ENCODE peak calls at places on chromosome 5, in ten cellular contexts. F is cardiac muscle cell, C is GM23248, M is breast epithelium, L is A673, V is astrocyte, E is H9, I is HAP-1, K is adrenal gland, X is aorta. B is an unnamed sample.

GRCh38 chr5:59620535-59621212 is 272.9 kb downstream of the PDE4D start:
- DNase-seq in F (peak; percentile 67), C (peak; percentile 5), M (no peak), L (no peak), V (peak; percentile 71), E (no peak), I (no peak), K (no peak), X (no peak), B (no peak)

GRCh38 chr5:120479066-120479465 is 15.0 kb downstream of the PRR16 start:
- DNase-seq in F (peak; percentile 4), C (no peak), M (no peak), L (no peak), V (peak; percentile 36), E (no peak), I (peak; percentile 100), K (no peak), X (no peak), B (no peak)

GRCh38 chr5:81789033-81789432 is 38.1 kb upstream of the SSBP2 start:
- DNase-seq in F (peak; percentile 29), C (peak; percentile 39), M (no peak), L (no peak), V (peak; percentile 50), E (no peak), I (no peak), K (no peak), X (no peak), B (no peak)

GRCh38 chr5:122844136-122844915 is 1.1 kb upstream of the SNX24 start:
- DNase-seq in F (peak; percentile 12), C (peak; percentile 33), M (no peak), L (no peak), V (no peak), E (no peak), I (no peak), K (no peak), X (no peak), B (peak; percentile 17)

GRCh38 chr5:59152701-59153245 is 569.9 kb downstream of the RAB3C start:
- DNase-seq in F (no peak), C (no peak), M (no peak), L (no peak), V (no peak), E (no peak), I (no peak), K (no peak), X (no peak), B (no peak)

GRCh38 chr5:141843156-141843927 is 34.9 kb downstream of the PCDH1 start:
- DNase-seq in F (no peak), C (peak; percentile 44), M (peak; percentile 65), L (no peak), V (peak; percentile 22), E (peak; percentile 71), I (no peak), K (no peak), X (no peak), B (no peak)

GRCh38 chr5:109485030-109485429 is 75.3 kb upstream of the PJA2 start:
- DNase-seq in F (peak; percentile 11), C (peak; percentile 11), M (peak; percentile 45), L (peak; percentile 76), V (peak; percentile 12), E (no peak), I (peak; percentile 16), K (peak; percentile 71), X (peak; percentile 74), B (peak; percentile 34)

GRCh38 chr5:147601652-147602051 is 91.8 kb upstream of the DPYSL3 start:
- DNase-seq in F (no peak), C (no peak), M (no peak), L (no peak), V (no peak), E (no peak), I (no peak), K (no peak), X (no peak), B (no peak)

GRCh38 chr5:83718936-83719495 is 1.6 kb downstream of the HAPLN1 start:
- DNase-seq in F (no peak), C (no peak), M (no peak), L (no peak), V (no peak), E (no peak), I (no peak), K (no peak), X (no peak), B (no peak)

GRCh38 chr5:17069995-17070405 is 133.9 kb upstream of the MYO10 start:
- DNase-seq in F (no peak), C (no peak), M (no peak), L (peak; percentile 57), V (peak; percentile 33), E (no peak), I (peak; percentile 37), K (peak; percentile 75), X (no peak), B (no peak)

GRCh38 chr5:177600458-177601018 is 606 bp downstream of the B4GALT7 start:
- DNase-seq in F (peak; percentile 36), C (peak; percentile 68), M (no peak), L (no peak), V (peak; percentile 41), E (no peak), I (no peak), K (peak; percentile 60), X (no peak), B (no peak)

GRCh38 chr5:169084775-169085566 is 216.0 kb downstream of the SLIT3 start:
- DNase-seq in F (no peak), C (no peak), M (no peak), L (no peak), V (no peak), E (no peak), I (peak; percentile 6), K (peak; percentile 48), X (no peak), B (no peak)

GRCh38 chr5:169083394-169084018 is 217.4 kb downstream of the SLIT3 start:
- DNase-seq in F (no peak), C (no peak), M (no peak), L (no peak), V (no peak), E (no peak), I (no peak), K (no peak), X (no peak), B (no peak)

GRCh38 chr5:169080352-169080938 is 220.5 kb downstream of the SLIT3 start:
- DNase-seq in F (no peak), C (no peak), M (no peak), L (no peak), V (no peak), E (no peak), I (no peak), K (no peak), X (no peak), B (no peak)

GRCh38 chr5:169081008-169081724 is 219.8 kb downstream of the SLIT3 start:
- DNase-seq in F (no peak), C (no peak), M (no peak), L (no peak), V (no peak), E (no peak), I (no peak), K (peak; percentile 28), X (no peak), B (no peak)

GRCh38 chr5:169079697-169080096 is 221.2 kb downstream of the SLIT3 start:
- DNase-seq in F (no peak), C (no peak), M (no peak), L (no peak), V (no peak), E (no peak), I (no peak), K (no peak), X (no peak), B (no peak)
- H3K27me3 ChIP-seq in F (no peaks in the 10 kb centered on the region), C (no peaks in the 10 kb centered on the region), M (no peaks in the 10 kb centered on the region), L (peaks cover 13% of the 10 kb centered on the region), V (no peaks in the 10 kb centered on the region), E (no peaks in the 10 kb centered on the region), I (no peaks in the 10 kb centered on the region), K (no peaks in the 10 kb centered on the region), X (no peaks in the 10 kb centered on the region), B (no peaks in the 10 kb centered on the region)

GRCh38 chr5:180682560-180682959 is 33.2 kb upstream of the FLT4 start:
- DNase-seq in F (no peak), C (no peak), M (no peak), L (no peak), V (no peak), E (no peak), I (no peak), K (no peak), X (no peak), B (no peak)

GRCh38 chr5:180683523-180683922 is 34.1 kb upstream of the FLT4 start:
- DNase-seq in F (no peak), C (no peak), M (no peak), L (no peak), V (no peak), E (no peak), I (no peak), K (no peak), X (no peak), B (no peak)

GRCh38 chr5:180689071-180689694 is 39.8 kb upstream of the FLT4 start:
- DNase-seq in F (no peak), C (no peak), M (no peak), L (no peak), V (no peak), E (no peak), I (no peak), K (no peak), X (no peak), B (no peak)

GRCh38 chr5:180688326-180689070 is 39.1 kb upstream of the FLT4 start:
- DNase-seq in F (no peak), C (no peak), M (no peak), L (no peak), V (no peak), E (no peak), I (no peak), K (no peak), X (no peak), B (no peak)

DNA sequence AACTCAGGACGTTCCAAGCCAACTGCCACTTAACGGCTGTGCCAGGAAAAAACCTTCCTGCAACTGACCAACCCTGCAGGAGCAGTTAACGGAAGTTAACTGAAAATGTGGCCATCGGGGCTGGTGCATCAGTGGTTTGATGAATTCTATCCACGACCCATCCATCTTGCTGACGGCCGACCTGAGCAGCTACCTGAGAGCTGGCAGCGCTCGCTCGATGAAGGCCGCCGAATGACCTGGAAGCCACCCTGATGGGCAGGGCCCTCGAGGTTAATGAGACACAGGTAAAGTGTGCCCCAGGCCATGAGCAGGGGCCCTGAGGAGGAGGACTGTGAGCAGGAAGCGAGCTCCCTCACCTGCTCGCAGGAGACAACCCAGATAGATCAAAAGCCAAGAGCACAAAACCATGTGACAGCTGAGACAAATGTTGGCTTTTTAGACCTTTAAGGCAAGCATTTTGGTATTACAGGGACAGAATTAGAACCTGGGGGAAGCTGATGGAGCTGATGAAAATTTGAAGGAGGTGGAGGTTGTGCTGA is 35.3 kb upstream of the FLT4 start:
- DNase-seq in F (no peak), C (no peak), M (no peak), L (no peak), V (no peak), E (no peak), I (no peak), K (no peak), X (no peak), B (no peak)
- H3K27me3 ChIP-seq in F (no peaks in the 10 kb centered on the region), C (peaks cover 46% of the 10 kb centered on the region), M (no peaks in the 10 kb centered on the region), L (peaks cover 20% of the 10 kb centered on the region), V (no peaks in the 10 kb centered on the region), E (no peaks in the 10 kb centered on the region), I (no peaks in the 10 kb centered on the region), K (peaks cover 3% of the 10 kb centered on the region), X (no peaks in the 10 kb centered on the region), B (no peaks in the 10 kb centered on the region)

GRCh38 chr5:173229381-173229959 is 5.5 kb downstream of the NKX2-5 start:
- DNase-seq in F (no peak), C (no peak), M (no peak), L (no peak), V (no peak), E (peak; percentile 31), I (no peak), K (no peak), X (no peak), B (no peak)
- H3K27me3 ChIP-seq in F (no peaks in the 10 kb centered on the region), C (peaks cover 78% of the 10 kb centered on the region), M (peaks cover 3% of the 10 kb centered on the region), L (peaks cover 4% of the 10 kb centered on the region), V (peaks cover 89% of the 10 kb centered on the region), E (peaks cover 82% of the 10 kb centered on the region), I (peaks cover 11% of the 10 kb centered on the region), K (peaks cover 66% of the 10 kb centered on the region), X (no peaks in the 10 kb centered on the region), B (peaks cover 54% of the 10 kb centered on the region)

GRCh38 chr5:88681402-88681801 is 201.6 kb downstream of the MEF2C start:
- DNase-seq in F (no peak), C (no peak), M (no peak), L (no peak), V (no peak), E (no peak), I (no peak), K (no peak), X (no peak), B (no peak)
- H3K27me3 ChIP-seq in F (peaks cover 100% of the 10 kb centered on the region), C (peaks cover 93% of the 10 kb centered on the region), M (peaks cover 13% of the 10 kb centered on the region), L (peaks cover 46% of the 10 kb centered on the region), V (peaks cover 45% of the 10 kb centered on the region), E (peaks cover 85% of the 10 kb centered on the region), I (no peaks in the 10 kb centered on the region), K (peaks cover 45% of the 10 kb centered on the region), X (no peaks in the 10 kb centered on the region), B (peaks cover 42% of the 10 kb centered on the region)